ENCODE peak calls at places on chromosomes 2 and 18, in five cellular contexts. One of them, this sample, is unnamed.

GRCh38 chr18:22773944-22774343 is 159.2 kb upstream of the RBBP8 start:
- DNase-seq in RCC 7860: no peak
- DNase-seq in T-helper 9 cell: no peak
- DNase-seq in upper lobe of right lung: no peak
- DNase-seq in body of pancreas: no peak
- DNase-seq in this sample: no peak

GRCh38 chr18:60892855-60893254 is 440.4 kb upstream of the CDH20 start:
- DNase-seq in RCC 7860: peak; percentile 16
- DNase-seq in T-helper 9 cell: no peak
- DNase-seq in upper lobe of right lung: peak; percentile 61
- DNase-seq in body of pancreas: no peak
- DNase-seq in this sample: no peak

GRCh38 chr18:12589419-12589818 is 68.5 kb downstream of the SPIRE1 start:
- DNase-seq in RCC 7860: no peak
- DNase-seq in T-helper 9 cell: no peak
- DNase-seq in upper lobe of right lung: no peak
- DNase-seq in body of pancreas: peak; percentile 19
- DNase-seq in this sample: no peak

GRCh38 chr2:1360132-1360531 is 53.1 kb upstream of the TPO start:
- DNase-seq in RCC 7860: no peak
- DNase-seq in T-helper 9 cell: no peak
- DNase-seq in upper lobe of right lung: no peak
- DNase-seq in body of pancreas: peak; percentile 52
- DNase-seq in this sample: no peak

GRCh38 chr2:98086491-98087446 is at the start of gene VWA3B:
- DNase-seq in RCC 7860: no peak
- DNase-seq in T-helper 9 cell: no peak
- DNase-seq in upper lobe of right lung: peak; percentile 87
- DNase-seq in body of pancreas: peak; percentile 74
- DNase-seq in this sample: peak; percentile 76

GRCh38 chr2:219253753-219254589 is at the start of gene TUBA4A:
- DNase-seq in RCC 7860: peak; percentile 56
- DNase-seq in T-helper 9 cell: peak; percentile 91
- DNase-seq in upper lobe of right lung: peak; percentile 94
- DNase-seq in body of pancreas: peak; percentile 92
- DNase-seq in this sample: peak; percentile 94

GRCh38 chr2:230798769-230799399 is 65.9 kb upstream of the ITM2C start:
- DNase-seq in RCC 7860: peak; percentile 53
- DNase-seq in T-helper 9 cell: peak; percentile 9
- DNase-seq in upper lobe of right lung: no peak
- DNase-seq in body of pancreas: no peak
- DNase-seq in this sample: no peak

GRCh38 chr2:19474128-19474527 is 115.7 kb upstream of the OSR1 start:
- DNase-seq in RCC 7860: peak; percentile 24
- DNase-seq in T-helper 9 cell: peak; percentile 45
- DNase-seq in upper lobe of right lung: no peak
- DNase-seq in body of pancreas: peak; percentile 13
- DNase-seq in this sample: peak; percentile 68

GRCh38 chr2:8580316-8581047 is 101.4 kb upstream of the ID2 start:
- DNase-seq in RCC 7860: no peak
- DNase-seq in T-helper 9 cell: no peak
- DNase-seq in upper lobe of right lung: no peak
- DNase-seq in body of pancreas: no peak
- DNase-seq in this sample: no peak

GRCh38 chr2:147373800-147374409 is 470.9 kb upstream of the ACVR2A start:
- DNase-seq in RCC 7860: no peak
- DNase-seq in T-helper 9 cell: no peak
- DNase-seq in upper lobe of right lung: no peak
- DNase-seq in body of pancreas: no peak
- DNase-seq in this sample: no peak

GRCh38 chr2:33728106-33728505 is 129.0 kb upstream of the FAM98A start:
- DNase-seq in RCC 7860: no peak
- DNase-seq in T-helper 9 cell: no peak
- DNase-seq in upper lobe of right lung: no peak
- DNase-seq in body of pancreas: no peak
- DNase-seq in this sample: no peak

This sample was measured in sigmoid colon.